ENCODE peak calls at places on chromosomes 1 and 21, in ten cellular contexts. Y, E, F, X, J, P, B, T, H and W are unnamed samples.

GRCh38 chr1:211036701-211037494 is 97.0 kb downstream of the KCNH1 start:
- DNase-seq in Y (peak), E (no peak), F (peak), X (no peak), J (peak), P (no peak), B (no peak), T (no peak), H (no peak), W (no peak)

GRCh38 chr1:166197141-166197540 is 30.3 kb upstream of the FAM78B start:
- DNase-seq in Y (no peak), E (no peak), F (peak), X (no peak), J (no peak), P (no peak), B (no peak), T (no peak), H (no peak), W (no peak)

GRCh38 chr1:35264035-35264434 is 4.5 kb upstream of the ZMYM4 start:
- DNase-seq in Y (no peak), E (no peak), F (no peak), X (no peak), J (no peak), P (peak), B (no peak), T (no peak), H (no peak), W (no peak)

GRCh38 chr1:10912441-10912840 is 100.0 kb upstream of the TARDBP start:
- DNase-seq in Y (no peak), E (no peak), F (no peak), X (no peak), J (no peak), P (no peak), B (no peak), T (peak), H (no peak), W (no peak)

GRCh38 chr1:233625087-233625486 is 11.2 kb downstream of the KCNK1 start:
- DNase-seq in Y (no peak), E (no peak), F (no peak), X (no peak), J (no peak), P (no peak), B (no peak), T (no peak), H (no peak), W (no peak)

GRCh38 chr1:158374864-158375263 is 21.2 kb downstream of the CD1E start:
- DNase-seq in Y (no peak), E (no peak), F (no peak), X (no peak), J (no peak), P (no peak), B (no peak), T (no peak), H (no peak), W (no peak)

GRCh38 chr1:205325334-205325884 is 3.9 kb upstream of the NUAK2 start:
- DNase-seq in Y (peak), E (peak), F (peak), X (peak), J (peak), P (peak), B (peak), T (peak), H (no peak), W (peak)

GRCh38 chr1:110605901-110606783 is at the start of gene KCNA2:
- DNase-seq in Y (no peak), E (peak), F (no peak), X (peak), J (no peak), P (no peak), B (peak), T (peak), H (no peak), W (no peak)

GRCh38 chr1:161989108-161989507 is 34.6 kb downstream of the OLFML2B start:
- DNase-seq in Y (no peak), E (no peak), F (no peak), X (no peak), J (no peak), P (no peak), B (no peak), T (no peak), H (no peak), W (no peak)

GRCh38 chr1:29372108-29372507 is 135.8 kb downstream of the PTPRU start:
- DNase-seq in Y (no peak), E (no peak), F (no peak), X (no peak), J (no peak), P (no peak), B (no peak), T (no peak), H (no peak), W (no peak)

GRCh38 chr1:54798769-54799641 is 2.1 kb downstream of the TTC22 start:
- DNase-seq in Y (no peak), E (no peak), F (peak), X (no peak), J (no peak), P (peak), B (no peak), T (no peak), H (no peak), W (no peak)

GRCh38 chr1:218633238-218633948 is 288.3 kb downstream of the TGFB2 start:
- DNase-seq in Y (no peak), E (no peak), F (no peak), X (no peak), J (no peak), P (no peak), B (no peak), T (peak), H (no peak), W (no peak)

GRCh38 chr1:10720635-10721034 is 75.8 kb downstream of the CASZ1 start:
- DNase-seq in Y (no peak), E (no peak), F (no peak), X (no peak), J (no peak), P (no peak), B (no peak), T (peak), H (no peak), W (no peak)

GRCh38 chr1:56578963-56579875 is at the start of gene PLPP3:
- DNase-seq in Y (peak), E (peak), F (peak), X (peak), J (peak), P (peak), B (peak), T (peak), H (peak), W (no peak)

GRCh38 chr1:117686907-117687306 is 81.1 kb downstream of the TENT5C start:
- DNase-seq in Y (peak), E (no peak), F (no peak), X (no peak), J (peak), P (no peak), B (no peak), T (no peak), H (no peak), W (no peak)

GRCh38 chr1:168261390-168261789 is 19.3 kb upstream of the TBX19 start:
- DNase-seq in Y (peak), E (no peak), F (no peak), X (no peak), J (no peak), P (no peak), B (no peak), T (no peak), H (no peak), W (no peak)

GRCh38 chr1:162028726-162029125 is 5.1 kb upstream of the OLFML2B start:
- DNase-seq in Y (no peak), E (no peak), F (no peak), X (no peak), J (no peak), P (peak), B (no peak), T (no peak), H (no peak), W (no peak)

GRCh38 chr21:25862596-25862995 is 127.8 kb downstream of the GABPA start:
- DNase-seq in Y (peak), E (no peak), F (peak), X (no peak), J (no peak), P (peak), B (peak), T (no peak), H (no peak), W (no peak)

GRCh38 chr1:247102381-247102780 is 1.8 kb downstream of the ZNF669 start:
- DNase-seq in Y (peak), E (no peak), F (no peak), X (no peak), J (no peak), P (no peak), B (no peak), T (no peak), H (no peak), W (no peak)

GRCh38 chr1:20212685-20213331 is 26.5 kb upstream of the PLA2G2C start:
- DNase-seq in Y (peak), E (peak), F (peak), X (peak), J (peak), P (peak), B (peak), T (peak), H (peak), W (peak)

GRCh38 chr1:212447478-212447877 is 14.8 kb downstream of the NENF start:
- DNase-seq in Y (no peak), E (no peak), F (no peak), X (no peak), J (no peak), P (no peak), B (no peak), T (no peak), H (no peak), W (no peak)

GRCh38 chr1:229759037-229759435 is 133.0 kb downstream of the URB2 start:
- DNase-seq in Y (peak), E (no peak), F (no peak), X (no peak), J (no peak), P (no peak), B (no peak), T (no peak), H (no peak), W (no peak)

GRCh38 chr1:20481158-20481617 is 4.8 kb downstream of the CAMK2N1 start:
- DNase-seq in Y (peak), E (no peak), F (peak), X (no peak), J (no peak), P (no peak), B (no peak), T (no peak), H (no peak), W (no peak)

GRCh38 chr21:37861561-37861960 is 54.7 kb downstream of the KCNJ6 start:
- DNase-seq in Y (no peak), E (no peak), F (no peak), X (no peak), J (no peak), P (no peak), B (no peak), T (no peak), H (no peak), W (no peak)

GRCh38 chr1:117671781-117672501 is 66.1 kb downstream of the TENT5C start:
- DNase-seq in Y (no peak), E (peak), F (no peak), X (peak), J (peak), P (no peak), B (no peak), T (peak), H (no peak), W (no peak)

GRCh38 chr1:233367057-233367759 is 39.7 kb downstream of the MAP3K21 start:
- DNase-seq in Y (no peak), E (no peak), F (peak), X (no peak), J (no peak), P (no peak), B (no peak), T (no peak), H (no peak), W (no peak)

GRCh38 chr1:17682403-17682802 is 72.7 kb upstream of the ACTL8 start:
- DNase-seq in Y (no peak), E (no peak), F (no peak), X (no peak), J (no peak), P (no peak), B (no peak), T (no peak), H (no peak), W (no peak)

GRCh38 chr1:211736351-211736915 is 61.0 kb upstream of the NEK2 start:
- DNase-seq in Y (no peak), E (no peak), F (no peak), X (no peak), J (peak), P (no peak), B (no peak), T (no peak), H (no peak), W (no peak)

GRCh38 chr1:210683403-210684047 is 354.8 kb downstream of the HHAT start:
- DNase-seq in Y (no peak), E (no peak), F (no peak), X (no peak), J (no peak), P (no peak), B (no peak), T (no peak), H (no peak), W (no peak)

GRCh38 chr1:213585402-213585801 is 402.4 kb upstream of the PROX1 start:
- DNase-seq in Y (no peak), E (no peak), F (no peak), X (no peak), J (no peak), P (no peak), B (no peak), T (no peak), H (no peak), W (no peak)

GRCh38 chr1:159867322-159868064 is 5.0 kb upstream of the VSIG8 start:
- DNase-seq in Y (peak), E (peak), F (peak), X (no peak), J (peak), P (no peak), B (peak), T (no peak), H (peak), W (no peak)

GRCh38 chr1:160826546-160826945 is 30.6 kb downstream of the LY9 start:
- DNase-seq in Y (no peak), E (no peak), F (peak), X (no peak), J (no peak), P (no peak), B (no peak), T (no peak), H (no peak), W (no peak)